ENCODE peak calls at places on chromosome 20, in five cellular contexts. K, L, G, U and X are unnamed samples.
A peak's percentile ranks its signal among the peaks of the same experiment; 100 is the strongest.

GRCh38 chr20:16574656-16575355 is 1.6 kb upstream of the KIF16B start:
- DNase-seq in U (no peak), L (peak; percentile 94), G (peak; percentile 95), K (peak; percentile 86), X (peak; percentile 79)

GRCh38 chr20:63223121-63223825 is 7.3 kb upstream of the YTHDF1 start:
- DNase-seq in G (no peak), L (peak; percentile 48), U (no peak), K (peak; percentile 81), X (peak; percentile 57)

GRCh38 chr20:58102252-58102651 is 126.2 kb downstream of the ANKRD60 start:
- DNase-seq in U (no peak), L (peak; percentile 80), G (no peak), K (no peak), X (peak; percentile 75)

GRCh38 chr20:54134445-54135220 is 39.2 kb downstream of the CYP24A1 start:
- DNase-seq in G (no peak), K (no peak), U (no peak), L (peak; percentile 63), X (peak; percentile 53)

GRCh38 chr20:31815408-31816188 is 3.6 kb upstream of the MYLK2 start:
- DNase-seq in K (no peak), L (no peak), G (no peak), U (no peak), X (no peak)

GRCh38 chr20:21615617-21616080 is 89.8 kb upstream of the PAX1 start:
- DNase-seq in K (peak; percentile 81), G (peak; percentile 63), L (peak; percentile 73), U (peak; percentile 3), X (peak; percentile 61)

GRCh38 chr20:63520594-63520938 is at the start of gene PPDPF:
- DNase-seq in G (peak; percentile 92), U (no peak), K (no peak), L (peak; percentile 100), X (peak; percentile 75)

GRCh38 chr20:34404803-34405202 is 41.7 kb downstream of the ITCH start:
- DNase-seq in U (no peak), G (no peak), K (no peak), L (no peak), X (no peak)

GRCh38 chr20:40494238-40494637 is 194.8 kb downstream of the MAFB start:
- DNase-seq in G (no peak), K (no peak), U (no peak), L (no peak), X (peak; percentile 51)

GRCh38 chr20:57211949-57212889 is 54.2 kb downstream of the BMP7 start:
- DNase-seq in G (no peak), L (peak; percentile 100), U (peak; percentile 19), K (peak; percentile 62), X (peak; percentile 88)

GRCh38 chr20:10642859-10643559 is 30.8 kb downstream of the JAG1 start:
- DNase-seq in L (no peak), U (no peak), K (no peak), G (no peak), X (no peak)

GRCh38 chr20:50504231-50504823 is 5.9 kb upstream of the PTPN1 start:
- DNase-seq in K (no peak), G (no peak), L (no peak), U (no peak), X (no peak)
- TF ChIP-seq CTCF in K (no peak), G (peak; percentile 10), L (no peak), U (no peak), X (no peak)

GRCh38 chr20:19886666-19887288 is 128.7 kb downstream of the RIN2 start:
- DNase-seq in K (no peak), G (no peak), U (no peak), L (peak; percentile 62), X (peak; percentile 41)
- TF ChIP-seq CTCF in K (no peak), G (peak; percentile 12), U (no peak), L (no peak), X (peak; percentile 25)

GRCh38 chr20:30811896-30812671 is 445.4 kb upstream of the DEFB115 start:
- DNase-seq in U (no peak), L (no peak), G (peak; percentile 78), K (peak; percentile 75), X (no peak)
- TF ChIP-seq CTCF in U (no peak), L (no peak), G (no peak), K (no peak), X (no peak)

GRCh38 chr20:45685896-45686295 is 15.9 kb upstream of the WFDC11 start:
- DNase-seq in L (peak; percentile 36), G (no peak), K (peak; percentile 43), U (no peak), X (peak; percentile 14)
- TF ChIP-seq CTCF in L (no peak), G (peak; percentile 12), K (no peak), U (peak; percentile 6), X (no peak)